ENCODE peak calls at places on chromosomes 5 and 9, in four cellular contexts. X is osteoblast; N is activated effector memory CD4-positive, alpha-beta T cell treated with Interleukin-2 at 50 U/mL for 16 hours; W is anterior cingulate cortex. Z is an unnamed sample.

GRCh38 chr9:98150726-98151125 is 31.7 kb upstream of the TRIM14 start:
- DNase-seq in W (no peak), X (peak), N (no peak), Z (no peak)

GRCh38 chr9:86926130-86926529 is 21.2 kb downstream of the GAS1 start:
- DNase-seq in W (no peak), N (no peak), X (peak), Z (no peak)

GRCh38 chr9:4832786-4833579 is 40.2 kb downstream of the RCL1 start:
- DNase-seq in W (no peak), N (no peak), X (peak), Z (no peak)

GRCh38 chr5:103667068-103667467 is 104.5 kb upstream of the NUDT12 start:
- DNase-seq in N (no peak), X (peak), W (no peak), Z (no peak)

GRCh38 chr9:35114113-35114847 is 1.4 kb downstream of the ATOSB start:
- DNase-seq in X (peak), W (peak), N (peak), Z (peak)

GRCh38 chr9:133030317-133031129 is at the start of gene GTF3C5:
- DNase-seq in N (peak), W (peak), X (peak), Z (peak)

GRCh38 chr5:174560861-174561260 is 163.5 kb upstream of the MSX2 start:
- DNase-seq in N (no peak), X (no peak), W (no peak), Z (no peak)

GRCh38 chr5:72268753-72269410 is 51.2 kb downstream of the MRPS27 start:
- DNase-seq in X (no peak), W (no peak), N (no peak), Z (peak)

GRCh38 chr5:9599391-9599790 is 30.8 kb downstream of the TAS2R1 start:
- DNase-seq in N (no peak), W (no peak), X (no peak), Z (no peak)

GRCh38 chr5:104652271-104652861 is 1089.8 kb upstream of the NUDT12 start:
- DNase-seq in W (no peak), N (no peak), X (no peak), Z (no peak)

GRCh38 chr9:12813960-12814876 is 39.4 kb downstream of the LURAP1L start:
- DNase-seq in X (peak), N (no peak), W (no peak), Z (no peak)

GRCh38 chr9:110180386-110180712 is 27.6 kb downstream of the C9orf152 start:
- DNase-seq in W (no peak), X (no peak), N (no peak), Z (no peak)

GRCh38 chr9:122180633-122181032 is 20.9 kb downstream of the MORN5 start:
- DNase-seq in N (no peak), W (no peak), X (peak), Z (no peak)

GRCh38 chr5:149846021-149846420 is 98.6 kb downstream of the PDE6A start:
- DNase-seq in N (no peak), X (no peak), W (no peak), Z (no peak)

GRCh38 chr5:15886156-15886555 is 293.4 kb downstream of the MARCHF11 start:
- DNase-seq in N (no peak), W (no peak), X (no peak), Z (no peak)

GRCh38 chr9:73869261-73869660 is 627.9 kb upstream of the RORB start:
- DNase-seq in X (no peak), W (no peak), N (no peak), Z (peak)

GRCh38 chr5:74973694-74974093 is 78.7 kb downstream of the GCNT4 start:
- DNase-seq in W (no peak), N (no peak), X (no peak), Z (no peak)

GRCh38 chr5:126808619-126809018 is 31.7 kb downstream of the LMNB1 start:
- DNase-seq in N (no peak), X (no peak), W (no peak), Z (no peak)

GRCh38 chr5:95068303-95068702 is 216.6 kb downstream of the MCTP1 start:
- DNase-seq in X (no peak), W (no peak), N (no peak), Z (no peak)

GRCh38 chr5:29518176-29518575 is 1675.3 kb upstream of the CDH6 start:
- DNase-seq in W (no peak), N (no peak), X (no peak), Z (no peak)

GRCh38 chr9:133998915-133999580 is 6.9 kb upstream of the VAV2 start:
- DNase-seq in X (peak), N (no peak), W (no peak), Z (no peak)

Z was measured in NCI-H187.